ENCODE peak calls at places on chromosomes 1 and 21, in five cellular contexts. One of them, this sample, is unnamed.

GRCh38 chr1:6100801-6101783 is 55.4 kb downstream of the KCNAB2 start:
- DNase-seq in left colon: no peak
- DNase-seq in breast epithelium: no peak
- DNase-seq in activated CD8-positive, alpha-beta memory T cell treated with anti-CD3 and anti-CD28 coated beads, Interleukin-2, amount 50 U/mL, for 48 hours: no peak
- DNase-seq in kidney tubule cell: no peak
- DNase-seq in this sample: no peak

GRCh38 chr1:18653922-18654321 is 23.3 kb downstream of the PAX7 start:
- DNase-seq in left colon: no peak
- DNase-seq in breast epithelium: no peak
- DNase-seq in activated CD8-positive, alpha-beta memory T cell treated with anti-CD3 and anti-CD28 coated beads, Interleukin-2, amount 50 U/mL, for 48 hours: no peak
- DNase-seq in kidney tubule cell: no peak
- DNase-seq in this sample: no peak

GRCh38 chr1:185439727-185440415 is 122.8 kb upstream of the IVNS1ABP start:
- DNase-seq in left colon: no peak
- DNase-seq in breast epithelium: no peak
- DNase-seq in activated CD8-positive, alpha-beta memory T cell treated with anti-CD3 and anti-CD28 coated beads, Interleukin-2, amount 50 U/mL, for 48 hours: no peak
- DNase-seq in kidney tubule cell: peak
- DNase-seq in this sample: peak

GRCh38 chr1:162997499-162998285 is 71.5 kb upstream of the RGS4 start:
- DNase-seq in left colon: no peak
- DNase-seq in breast epithelium: no peak
- DNase-seq in activated CD8-positive, alpha-beta memory T cell treated with anti-CD3 and anti-CD28 coated beads, Interleukin-2, amount 50 U/mL, for 48 hours: no peak
- DNase-seq in kidney tubule cell: no peak
- DNase-seq in this sample: peak

GRCh38 chr1:52404116-52404974 is at the start of the genes ORC1 and PRPF38A:
- DNase-seq in left colon: peak
- DNase-seq in breast epithelium: peak
- DNase-seq in activated CD8-positive, alpha-beta memory T cell treated with anti-CD3 and anti-CD28 coated beads, Interleukin-2, amount 50 U/mL, for 48 hours: peak
- DNase-seq in kidney tubule cell: peak
- DNase-seq in this sample: peak

GRCh38 chr1:116504308-116505156 is 66.3 kb downstream of the CD58 start:
- DNase-seq in left colon: peak
- DNase-seq in breast epithelium: peak
- DNase-seq in activated CD8-positive, alpha-beta memory T cell treated with anti-CD3 and anti-CD28 coated beads, Interleukin-2, amount 50 U/mL, for 48 hours: peak
- DNase-seq in kidney tubule cell: peak
- DNase-seq in this sample: peak

GRCh38 chr1:6941786-6942185 is 156.5 kb downstream of the CAMTA1 start:
- DNase-seq in left colon: no peak
- DNase-seq in breast epithelium: no peak
- DNase-seq in activated CD8-positive, alpha-beta memory T cell treated with anti-CD3 and anti-CD28 coated beads, Interleukin-2, amount 50 U/mL, for 48 hours: no peak
- DNase-seq in kidney tubule cell: no peak
- DNase-seq in this sample: no peak

GRCh38 chr1:215824245-215824644 is 257.1 kb downstream of the KCTD3 start:
- DNase-seq in left colon: no peak
- DNase-seq in breast epithelium: no peak
- DNase-seq in activated CD8-positive, alpha-beta memory T cell treated with anti-CD3 and anti-CD28 coated beads, Interleukin-2, amount 50 U/mL, for 48 hours: no peak
- DNase-seq in kidney tubule cell: no peak
- DNase-seq in this sample: peak

GRCh38 chr1:159854693-159855192 is 7.7 kb downstream of the VSIG8 start:
- DNase-seq in left colon: peak
- DNase-seq in breast epithelium: peak
- DNase-seq in activated CD8-positive, alpha-beta memory T cell treated with anti-CD3 and anti-CD28 coated beads, Interleukin-2, amount 50 U/mL, for 48 hours: peak
- DNase-seq in kidney tubule cell: peak
- DNase-seq in this sample: peak

GRCh38 chr1:94823116-94823515 is 3.0 kb downstream of the SLC44A3 start:
- DNase-seq in left colon: no peak
- DNase-seq in breast epithelium: no peak
- DNase-seq in activated CD8-positive, alpha-beta memory T cell treated with anti-CD3 and anti-CD28 coated beads, Interleukin-2, amount 50 U/mL, for 48 hours: no peak
- DNase-seq in kidney tubule cell: no peak
- DNase-seq in this sample: no peak

GRCh38 chr1:81733465-81733864 is 67.3 kb upstream of the ADGRL2 start:
- DNase-seq in left colon: no peak
- DNase-seq in breast epithelium: no peak
- DNase-seq in activated CD8-positive, alpha-beta memory T cell treated with anti-CD3 and anti-CD28 coated beads, Interleukin-2, amount 50 U/mL, for 48 hours: no peak
- DNase-seq in kidney tubule cell: no peak
- DNase-seq in this sample: no peak

GRCh38 chr1:155531624-155532023 is 31.0 kb downstream of the ASH1L start:
- DNase-seq in left colon: no peak
- DNase-seq in breast epithelium: no peak
- DNase-seq in activated CD8-positive, alpha-beta memory T cell treated with anti-CD3 and anti-CD28 coated beads, Interleukin-2, amount 50 U/mL, for 48 hours: no peak
- DNase-seq in kidney tubule cell: no peak
- DNase-seq in this sample: no peak

GRCh38 chr1:165288301-165289120 is 68.0 kb downstream of the LMX1A start:
- DNase-seq in left colon: peak
- DNase-seq in breast epithelium: no peak
- DNase-seq in activated CD8-positive, alpha-beta memory T cell treated with anti-CD3 and anti-CD28 coated beads, Interleukin-2, amount 50 U/mL, for 48 hours: no peak
- DNase-seq in kidney tubule cell: peak
- DNase-seq in this sample: no peak

GRCh38 chr1:109482796-109483638 is 688 bp upstream of the ATXN7L2 start:
- DNase-seq in left colon: peak
- DNase-seq in breast epithelium: no peak
- DNase-seq in activated CD8-positive, alpha-beta memory T cell treated with anti-CD3 and anti-CD28 coated beads, Interleukin-2, amount 50 U/mL, for 48 hours: peak
- DNase-seq in kidney tubule cell: no peak
- DNase-seq in this sample: no peak

GRCh38 chr21:41526478-41527087 is 18.6 kb upstream of the TMPRSS2 start:
- DNase-seq in left colon: peak
- DNase-seq in breast epithelium: no peak
- DNase-seq in activated CD8-positive, alpha-beta memory T cell treated with anti-CD3 and anti-CD28 coated beads, Interleukin-2, amount 50 U/mL, for 48 hours: no peak
- DNase-seq in kidney tubule cell: no peak
- DNase-seq in this sample: no peak

GRCh38 chr1:9827558-9828185 is 3.9 kb upstream of the CLSTN1 start:
- DNase-seq in left colon: no peak
- DNase-seq in breast epithelium: no peak
- DNase-seq in activated CD8-positive, alpha-beta memory T cell treated with anti-CD3 and anti-CD28 coated beads, Interleukin-2, amount 50 U/mL, for 48 hours: no peak
- DNase-seq in kidney tubule cell: peak
- DNase-seq in this sample: no peak

GRCh38 chr1:223707270-223708000 is 4.9 kb upstream of the CAPN2 start:
- DNase-seq in left colon: peak
- DNase-seq in breast epithelium: peak
- DNase-seq in activated CD8-positive, alpha-beta memory T cell treated with anti-CD3 and anti-CD28 coated beads, Interleukin-2, amount 50 U/mL, for 48 hours: peak
- DNase-seq in kidney tubule cell: peak
- DNase-seq in this sample: peak

GRCh38 chr1:222896630-222897526 is 82.0 kb downstream of the DISP1 start:
- DNase-seq in left colon: no peak
- DNase-seq in breast epithelium: no peak
- DNase-seq in activated CD8-positive, alpha-beta memory T cell treated with anti-CD3 and anti-CD28 coated beads, Interleukin-2, amount 50 U/mL, for 48 hours: no peak
- DNase-seq in kidney tubule cell: no peak
- DNase-seq in this sample: peak

GRCh38 chr1:869499-870244 is 54.1 kb upstream of the SAMD11 start:
- DNase-seq in left colon: peak
- DNase-seq in breast epithelium: peak
- DNase-seq in activated CD8-positive, alpha-beta memory T cell treated with anti-CD3 and anti-CD28 coated beads, Interleukin-2, amount 50 U/mL, for 48 hours: peak
- DNase-seq in kidney tubule cell: peak
- DNase-seq in this sample: peak

GRCh38 chr1:203083463-203083921 is 2.3 kb downstream of the MYOG start:
- DNase-seq in left colon: no peak
- DNase-seq in breast epithelium: no peak
- DNase-seq in activated CD8-positive, alpha-beta memory T cell treated with anti-CD3 and anti-CD28 coated beads, Interleukin-2, amount 50 U/mL, for 48 hours: no peak
- DNase-seq in kidney tubule cell: no peak
- DNase-seq in this sample: no peak

GRCh38 chr1:167532375-167532774 is 14.0 kb upstream of the CD247 start:
- DNase-seq in left colon: no peak
- DNase-seq in breast epithelium: no peak
- DNase-seq in activated CD8-positive, alpha-beta memory T cell treated with anti-CD3 and anti-CD28 coated beads, Interleukin-2, amount 50 U/mL, for 48 hours: no peak
- DNase-seq in kidney tubule cell: no peak
- DNase-seq in this sample: no peak

GRCh38 chr1:217747156-217747769 is 116.1 kb downstream of the SPATA17 start:
- DNase-seq in left colon: no peak
- DNase-seq in breast epithelium: no peak
- DNase-seq in activated CD8-positive, alpha-beta memory T cell treated with anti-CD3 and anti-CD28 coated beads, Interleukin-2, amount 50 U/mL, for 48 hours: no peak
- DNase-seq in kidney tubule cell: peak
- DNase-seq in this sample: peak